ENCODE peak calls at places on chromosomes 4 and X, in seven cellular contexts. J is CD8-positive, alpha-beta memory T cell; T is Peyer's patch; U is PC-9; V is astrocyte; Z is cardiac muscle cell; E is tibial nerve. Y is an unnamed sample.

GRCh38 chrX:118536687-118537461 is 41.3 kb downstream of the DOCK11 start:
- DNase-seq in J (peak; percentile 24), T (no peak), Z (peak; percentile 61), E (no peak), V (peak; percentile 31), U (peak; percentile 51), Y (no peak)

GRCh38 chr4:148116264-148116663 is 325.9 kb downstream of the NR3C2 start:
- DNase-seq in J (no peak), T (no peak), U (no peak), V (peak; percentile 64), Z (peak; percentile 82), E (peak; percentile 25), Y (no peak)

GRCh38 chr4:4379540-4380087 is 7.3 kb upstream of the NSG1 start:
- DNase-seq in U (no peak), V (no peak), T (no peak), Z (no peak), J (no peak), E (no peak), Y (no peak)

GRCh38 chr4:62023633-62024032 is 823.5 kb downstream of the ADGRL3 start:
- DNase-seq in V (no peak), J (no peak), E (no peak), T (no peak), Z (no peak), U (no peak), Y (no peak)

GRCh38 chr4:163902417-163902816 is 407.9 kb downstream of the TMA16 start:
- DNase-seq in Z (no peak), V (no peak), E (no peak), J (no peak), T (no peak), U (no peak), Y (no peak)

GRCh38 chr4:117755438-117755837 is 278.8 kb upstream of the NDST3 start:
- DNase-seq in T (no peak), E (no peak), J (no peak), U (no peak), V (no peak), Z (no peak), Y (no peak)

GRCh38 chr4:157713342-157713741 is 459.5 kb downstream of the GASK1B start:
- DNase-seq in Z (no peak), V (no peak), E (no peak), J (no peak), T (no peak), U (no peak), Y (no peak)

GRCh38 chr4:85762204-85762884 is 287.4 kb downstream of the ARHGAP24 start:
- DNase-seq in E (no peak), J (no peak), Z (peak; percentile 91), U (no peak), T (no peak), V (peak; percentile 92), Y (no peak)

GRCh38 chrX:96372313-96373046 is 312.2 kb upstream of the DIAPH2 start:
- DNase-seq in J (no peak), T (no peak), U (peak; percentile 51), V (no peak), Z (peak; percentile 70), E (no peak), Y (no peak)

GRCh38 chr4:5561286-5561685 is 147.1 kb downstream of the EVC2 start:
- DNase-seq in T (no peak), V (no peak), U (no peak), J (no peak), E (no peak), Z (no peak), Y (no peak)

GRCh38 chr4:141636771-141637460 is 533 bp downstream of the IL15 start:
- DNase-seq in Z (peak; percentile 57), E (no peak), V (peak; percentile 58), T (peak; percentile 78), U (peak; percentile 50), J (peak; percentile 8), Y (peak; percentile 6)

GRCh38 chr4:118587116-118587869 is 97.9 kb upstream of the METTL14 start:
- DNase-seq in V (no peak), J (no peak), T (no peak), Z (no peak), E (no peak), U (no peak), Y (no peak)

GRCh38 chr4:54643172-54643571 is 14.6 kb upstream of the KIT start:
- DNase-seq in U (no peak), J (no peak), V (no peak), E (no peak), Z (no peak), T (no peak), Y (no peak)

GRCh38 chr4:83197555-83198235 is 83.2 kb upstream of the PLAC8 start:
- DNase-seq in J (no peak), V (no peak), Z (peak; percentile 60), U (no peak), T (no peak), E (no peak), Y (no peak)

GRCh38 chrX:32191316-32191715 is 1020.0 kb downstream of the DMD start:
- DNase-seq in V (no peak), E (no peak), Z (no peak), T (no peak), U (no peak), J (no peak), Y (no peak)

GRCh38 chr4:172546782-172547181 is 621.8 kb upstream of the GALNT7 start:
- DNase-seq in T (no peak), E (no peak), Z (no peak), J (no peak), U (no peak), V (no peak), Y (no peak)

GRCh38 chr4:135411251-135411650 is 1209.7 kb upstream of the PABPC4L start:
- DNase-seq in E (no peak), T (no peak), U (no peak), Z (no peak), J (no peak), V (peak; percentile 24), Y (no peak)

GRCh38 chr4:145938618-145939177 is at the start of gene ZNF827:
- DNase-seq in U (peak; percentile 57), T (peak; percentile 84), V (peak; percentile 88), Z (peak; percentile 85), E (peak; percentile 43), J (peak; percentile 56), Y (peak; percentile 60)

GRCh38 chr4:24211821-24212220 is 322.0 kb upstream of the PPARGC1A start:
- DNase-seq in E (no peak), V (peak; percentile 80), J (no peak), T (no peak), Z (peak; percentile 73), U (no peak), Y (no peak)

GRCh38 chr4:40292313-40292759 is 42.8 kb upstream of the CHRNA9 start:
- DNase-seq in Z (peak; percentile 77), U (no peak), T (no peak), J (no peak), E (no peak), V (no peak), Y (no peak)

GRCh38 chrX:64184396-64184795 is 21.1 kb downstream of the AMER1 start:
- DNase-seq in V (no peak), J (no peak), E (no peak), T (no peak), Z (no peak), U (no peak), Y (no peak)

GRCh38 chr4:78809295-78809694 is 33.1 kb downstream of the BMP2K start:
- DNase-seq in T (no peak), V (no peak), E (no peak), Z (no peak), J (no peak), U (no peak), Y (no peak)
- H3K27ac ChIP-seq in T (no peak overlapping the region), V (no peak overlapping the region), E (no peak overlapping the region), Z (no peak overlapping the region), J (no peak overlapping the region), U (no peak overlapping the region), Y (no peak overlapping the region)

GRCh38 chrX:16770970-16771482 is 15.2 kb upstream of the TXLNG start:
- DNase-seq in U (no peak), J (no peak), T (no peak), Z (no peak), E (no peak), V (no peak), Y (no peak)
- H3K27ac ChIP-seq in U (peak overlapping the region; percentile 98), J (no peak overlapping the region), T (no peak overlapping the region), Z (no peak overlapping the region), E (no peak overlapping the region), V (no peak overlapping the region), Y (peak overlapping the region; percentile 56)

GRCh38 chr4:108356209-108356535 is 187.4 kb upstream of the LEF1 start:
- DNase-seq in T (no peak), Z (no peak), U (no peak), E (no peak), V (no peak), J (no peak), Y (no peak)

GRCh38 chr4:108359130-108359709 is 190.5 kb upstream of the LEF1 start:
- DNase-seq in J (no peak), Z (no peak), T (no peak), U (no peak), E (no peak), V (no peak), Y (no peak)

GRCh38 chr4:108361886-108362285 is 193.2 kb upstream of the LEF1 start:
- DNase-seq in U (no peak), V (peak; percentile 22), T (no peak), J (no peak), E (no peak), Z (no peak), Y (no peak)

GRCh38 chr4:108360857-108361820 is 192.4 kb upstream of the LEF1 start:
- DNase-seq in Z (peak; percentile 29), E (no peak), J (no peak), U (peak; percentile 49), T (no peak), V (peak; percentile 97), Y (no peak)

GRCh38 chr4:108359936-108360681 is 191.4 kb upstream of the LEF1 start:
- DNase-seq in J (no peak), T (no peak), U (no peak), V (peak; percentile 49), E (no peak), Z (no peak), Y (no peak)
- H3K27ac ChIP-seq in J (no peak overlapping the region), T (no peak overlapping the region), U (no peak overlapping the region), V (peak overlapping the region; percentile 35), E (no peak overlapping the region), Z (peak overlapping the region; percentile 83), Y (no peak overlapping the region)

GRCh38 chr4:25297528-25298242 is 14.9 kb upstream of the ZCCHC4 start:
- DNase-seq in U (no peak), Z (no peak), E (no peak), J (no peak), V (no peak), T (no peak), Y (no peak)
- H3K27ac ChIP-seq in U (no peak overlapping the region), Z (no peak overlapping the region), E (no peak overlapping the region), J (no peak overlapping the region), V (no peak overlapping the region), T (no peak overlapping the region), Y (no peak overlapping the region)

DNA sequence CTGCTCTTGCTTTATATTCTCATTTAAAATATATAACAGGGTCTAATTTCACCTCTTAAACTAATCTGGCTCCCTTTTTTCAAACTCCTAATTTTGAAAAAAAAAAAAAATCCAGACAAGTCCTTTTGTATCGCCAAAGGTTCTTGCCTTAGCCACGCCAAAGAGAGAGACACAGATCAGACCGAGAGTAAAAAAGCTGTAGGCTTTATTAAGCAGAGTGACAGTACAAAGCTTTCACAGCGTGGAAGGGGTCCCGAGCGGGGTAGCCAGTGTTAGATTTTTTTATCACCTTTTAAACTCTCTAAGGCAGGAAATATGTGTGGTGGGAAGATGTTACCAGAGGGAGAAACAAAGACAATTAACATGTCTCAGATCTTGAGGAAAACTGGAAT is 54.1 kb downstream of the PAGE2 start:
- DNase-seq in T (no peak), J (no peak), U (no peak), V (no peak), E (no peak), Z (no peak), Y (no peak)
- H3K27ac ChIP-seq in T (no peak overlapping the region), J (no peak overlapping the region), U (no peak overlapping the region), V (no peak overlapping the region), E (no peak overlapping the region), Z (peak overlapping the region; percentile 87), Y (no peak overlapping the region)

Y was measured in epithelial cell of prostate.